ENCODE peak calls at places on chromosomes 16 and 17, in nine cellular contexts. S is PC-9, I is fibroblast of lung, X is small intestine, U is cardiac muscle cell, Z is heart right ventricle, R is mammary epithelial cell, J is ovary, C is AG04450. Y is an unnamed sample.

GRCh38 chr17:42422958-42423712 is at the start of gene CAVIN1:
- DNase-seq in S (peak; percentile 97), X (peak; percentile 74), R (peak; percentile 98), U (peak; percentile 99), C (peak; percentile 97), J (peak; percentile 100), I (peak; percentile 98), Z (peak; percentile 100), Y (peak; percentile 99)

GRCh38 chr17:3828151-3828851 is 17.7 kb downstream of the NCBP3 start:
- DNase-seq in R (no peak), U (no peak), S (no peak), X (peak; percentile 9), C (peak; percentile 72), I (peak; percentile 62), Z (no peak), J (no peak), Y (no peak)

GRCh38 chr16:73329363-73330306 is 281.7 kb upstream of the ZFHX3 start:
- DNase-seq in S (no peak), Z (no peak), I (peak; percentile 38), U (no peak), C (no peak), J (no peak), X (peak; percentile 59), R (no peak), Y (no peak)

GRCh38 chr17:19549746-19550623 is 16.3 kb downstream of the SLC47A1 start:
- DNase-seq in U (no peak), J (no peak), C (no peak), I (no peak), R (no peak), S (no peak), X (no peak), Z (no peak), Y (no peak)

GRCh38 chr17:74619077-74619673 is 4.4 kb downstream of the CD300E start:
- DNase-seq in U (peak; percentile 48), S (no peak), J (no peak), R (no peak), I (no peak), X (no peak), C (no peak), Z (no peak), Y (peak; percentile 64)

GRCh38 chr17:43831633-43832032 is 1.3 kb downstream of the MPP3 start:
- DNase-seq in S (no peak), Z (peak; percentile 70), C (no peak), I (no peak), R (no peak), U (no peak), J (no peak), X (no peak), Y (peak; percentile 89)

GRCh38 chr17:8311131-8311790 is 1.2 kb downstream of the ARHGEF15 start:
- DNase-seq in R (no peak), U (no peak), C (no peak), J (no peak), I (no peak), S (no peak), Z (peak; percentile 55), X (no peak), Y (peak; percentile 70)

GRCh38 chr16:1331712-1332617 is 1.5 kb upstream of the BAIAP3 start:
- DNase-seq in S (peak; percentile 92), I (peak; percentile 25), J (peak; percentile 55), U (peak; percentile 77), C (no peak), Z (peak; percentile 74), R (peak; percentile 43), X (peak; percentile 42), Y (peak; percentile 58)

GRCh38 chr16:57683599-57684545 is 10.7 kb upstream of the DRC7 start:
- DNase-seq in C (no peak), I (no peak), X (no peak), R (no peak), J (no peak), U (no peak), Z (no peak), S (no peak), Y (no peak)

GRCh38 chr17:7988750-7989178 is 13.7 kb upstream of the GUCY2D start:
- DNase-seq in Z (peak; percentile 85), I (peak; percentile 76), R (peak; percentile 75), U (peak; percentile 90), J (peak; percentile 52), C (peak; percentile 67), S (peak; percentile 50), X (peak; percentile 88), Y (no peak)

GRCh38 chr17:17754719-17755686 is 73.7 kb downstream of the RAI1 start:
- DNase-seq in J (no peak), C (no peak), S (no peak), X (no peak), U (no peak), Z (peak; percentile 75), R (no peak), I (peak; percentile 28), Y (peak; percentile 67)

GRCh38 chr17:59493867-59494266 is 71.5 kb upstream of the DHX40 start:
- DNase-seq in S (no peak), U (no peak), R (no peak), X (no peak), J (no peak), C (no peak), Z (no peak), I (no peak), Y (no peak)

GRCh38 chr16:53071748-53072301 is 17.0 kb downstream of the CHD9 start:
- DNase-seq in R (no peak), C (no peak), U (peak; percentile 85), J (peak; percentile 68), I (peak; percentile 28), Z (peak; percentile 93), X (peak; percentile 56), S (no peak), Y (peak; percentile 94)

GRCh38 chr16:10597184-10597583 is 16.8 kb upstream of the EMP2 start:
- DNase-seq in U (no peak), J (no peak), C (no peak), Z (no peak), R (no peak), I (no peak), X (peak; percentile 65), S (no peak), Y (no peak)

GRCh38 chr16:88102597-88102996 is 151.4 kb downstream of the BANP start:
- DNase-seq in X (no peak), U (no peak), S (no peak), R (no peak), Z (no peak), J (peak; percentile 13), C (no peak), I (no peak), Y (no peak)

DNA sequence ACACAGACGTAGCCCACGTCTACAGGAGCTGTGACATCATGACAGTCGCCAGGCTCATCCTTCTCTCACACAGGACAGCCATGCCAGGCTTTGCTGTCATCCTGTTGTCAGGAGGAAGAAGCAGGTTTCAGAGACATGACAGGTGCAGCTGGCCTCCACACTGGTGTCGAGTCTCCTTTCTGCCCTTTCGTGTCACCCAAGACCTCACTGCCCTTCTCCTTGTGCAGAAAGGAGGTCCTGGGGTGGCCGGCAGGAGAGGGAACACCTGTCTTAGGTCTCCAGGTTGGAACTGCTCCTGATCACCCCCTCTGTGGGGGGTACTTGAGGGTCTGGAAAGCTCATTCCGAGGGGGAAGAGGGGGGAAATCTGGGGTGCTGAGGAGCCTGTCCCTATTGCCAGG is 41.6 kb upstream of the IRF8 start:
- DNase-seq in U (no peak), X (no peak), S (no peak), R (no peak), J (no peak), C (no peak), I (no peak), Z (no peak), Y (no peak)
- H3K27ac ChIP-seq in U (no peak overlapping the region), X (no peak overlapping the region), S (no peak overlapping the region), R (no peak overlapping the region), J (no peak overlapping the region), C (no peak overlapping the region), I (no peak overlapping the region), Z (no peak overlapping the region), Y (no peak overlapping the region)

DNA sequence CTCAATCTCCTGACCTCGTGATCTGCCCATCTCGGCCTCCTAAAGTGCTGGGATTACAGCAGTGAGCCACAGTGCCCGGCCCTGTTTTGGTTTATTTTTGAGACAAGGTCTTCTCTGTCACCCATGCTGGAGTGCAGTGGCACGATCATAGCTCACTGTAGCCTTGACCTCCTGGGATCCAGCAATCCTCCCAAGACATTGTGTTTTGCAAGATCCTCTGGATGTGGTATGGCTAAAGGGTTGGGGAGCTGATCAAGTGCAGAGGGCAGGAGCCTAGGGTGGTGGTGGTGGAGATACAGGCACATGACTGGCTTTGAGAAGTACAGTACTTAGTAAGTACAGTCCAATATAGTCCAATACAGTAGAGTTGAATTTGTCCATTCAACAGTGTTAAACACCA is 16.6 kb upstream of the TNS4 start:
- DNase-seq in U (no peak), C (no peak), Z (no peak), X (no peak), I (no peak), J (no peak), R (no peak), S (no peak), Y (no peak)
- H3K4me3 ChIP-seq in U (no peak overlapping the region), C (no peak overlapping the region), Z (no peak overlapping the region), X (no peak overlapping the region), I (no peak overlapping the region), J (no peak overlapping the region), R (peak overlapping the region; percentile 4), S (no peak overlapping the region), Y (no peak overlapping the region)

DNA sequence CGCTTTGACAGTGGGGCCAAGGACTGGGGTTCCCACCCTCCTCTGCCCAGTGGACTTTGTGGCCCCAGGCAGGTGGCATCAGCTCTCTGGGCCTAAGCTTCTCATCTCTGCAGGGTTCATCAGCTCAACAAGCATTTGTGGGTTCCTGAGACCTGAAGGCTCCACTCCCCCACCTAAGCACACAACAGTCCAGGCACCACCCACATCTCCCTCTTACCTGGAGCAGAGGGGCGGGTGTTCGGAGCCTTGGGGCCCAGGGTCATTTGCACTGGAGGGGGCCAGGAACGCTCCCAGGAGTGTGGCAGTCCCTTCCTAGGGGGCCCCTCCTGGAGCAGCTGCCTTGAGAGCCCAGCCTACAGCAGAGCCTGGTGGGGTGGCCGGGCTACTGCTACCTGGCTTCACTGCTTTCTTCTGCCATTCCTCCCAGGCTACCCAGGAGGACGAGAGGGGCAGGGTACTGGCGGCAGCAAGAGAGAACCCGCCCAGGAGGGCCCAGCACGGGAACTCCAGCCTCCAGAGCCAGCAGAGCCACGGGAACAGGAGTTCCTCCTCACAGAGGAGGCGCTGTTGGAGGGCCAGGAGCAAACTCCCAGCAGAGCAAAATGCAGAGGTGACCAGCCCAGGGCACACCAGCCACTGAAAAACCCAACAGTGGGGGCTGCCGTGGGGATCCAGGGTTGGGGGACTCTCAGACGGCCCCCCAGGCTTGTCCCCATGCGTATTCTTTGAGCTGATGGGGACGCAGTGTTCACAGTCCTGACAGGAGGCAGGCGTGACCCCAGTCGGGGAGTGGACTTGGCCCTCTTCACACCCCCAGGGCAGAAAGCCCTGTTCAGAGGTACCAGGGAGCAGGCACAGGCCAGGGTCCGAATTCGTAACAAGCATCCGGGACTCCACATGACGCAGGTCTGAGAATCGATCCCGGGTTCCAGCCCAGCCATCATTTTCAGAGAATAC is 35.1 kb upstream of the SLC38A10 start:
- DNase-seq in I (peak; percentile 8), C (no peak), R (no peak), U (no peak), Z (no peak), S (peak; percentile 75), J (no peak), X (peak; percentile 79), Y (peak; percentile 54)
- H3K27ac ChIP-seq in I (no peak overlapping the region), C (no peak overlapping the region), R (peak overlapping the region; percentile 62), U (no peak overlapping the region), Z (peak overlapping the region; percentile 64), S (peak overlapping the region; percentile 90), J (peak overlapping the region; percentile 88), X (peak overlapping the region; percentile 77), Y (no peak overlapping the region)

DNA sequence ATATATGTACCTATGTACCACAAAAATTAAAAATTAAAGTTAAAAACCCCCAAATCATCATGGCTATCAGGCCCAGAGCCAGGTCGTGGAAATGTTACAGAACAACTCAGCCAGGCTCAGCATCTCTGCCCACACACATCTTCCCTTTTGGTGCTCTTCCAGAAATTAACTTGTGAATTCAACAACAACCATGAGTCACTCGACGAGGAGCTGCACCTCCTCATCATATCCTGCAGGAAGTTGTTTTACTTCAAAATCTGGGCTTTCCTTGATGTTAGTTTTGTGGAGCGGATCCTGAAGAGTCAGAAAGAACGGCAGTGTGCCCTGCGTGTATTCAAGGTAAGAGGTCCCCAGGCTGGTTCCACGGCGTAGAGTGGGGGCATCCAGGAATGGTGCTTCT is 10.6 kb downstream of the FBXO39 start:
- DNase-seq in I (peak; percentile 84), R (peak; percentile 82), U (peak; percentile 91), Z (no peak), J (no peak), X (no peak), S (no peak), C (peak; percentile 13), Y (no peak)
- H3K4me3 ChIP-seq in I (no peak overlapping the region), R (peak overlapping the region; percentile 34), U (no peak overlapping the region), Z (no peak overlapping the region), J (no peak overlapping the region), X (no peak overlapping the region), S (no peak overlapping the region), C (no peak overlapping the region), Y (no peak overlapping the region)